ENCODE peak calls at places on chromosomes 2 and 18, in four cellular contexts. O is activated CD8-positive, alpha-beta T cell treated with anti-CD3 and anti-CD28 coated beads for 36 hours; L is right cardiac atrium; D is sciatic nerve. C is an unnamed sample.

GRCh38 chr2:190569994-190570755 is 35.7 kb upstream of the NEMP2 start:
- ATAC-seq in O (no peak), L (no peak), D (no peak), C (no peak)

GRCh38 chr2:109554758-109555157 is 59.0 kb downstream of the SEPTIN10 start:
- ATAC-seq in O (no peak), L (no peak), D (no peak), C (no peak)

GRCh38 chr2:128526455-128526976 is 207.8 kb upstream of the HS6ST1 start:
- ATAC-seq in O (no peak), L (no peak), D (no peak), C (no peak)

GRCh38 chr18:6382968-6383367 is 31.7 kb downstream of the L3MBTL4 start:
- ATAC-seq in O (no peak), L (no peak), D (no peak), C (no peak)

GRCh38 chr18:11042247-11042646 is 107.1 kb downstream of the PIEZO2 start:
- ATAC-seq in O (no peak), L (peak), D (peak), C (no peak)

GRCh38 chr2:73969356-73969755 is 15.4 kb upstream of the TET3 start:
- ATAC-seq in O (no peak), L (no peak), D (no peak), C (no peak)

GRCh38 chr2:40164736-40165502 is 287.0 kb downstream of the SLC8A1 start:
- ATAC-seq in O (no peak), L (peak), D (peak), C (no peak)

GRCh38 chr18:79697178-79697577 is 17.6 kb downstream of the CTDP1 start:
- ATAC-seq in O (no peak), L (no peak), D (no peak), C (no peak)

GRCh38 chr2:238773472-238773871 is 74.4 kb upstream of the TWIST2 start:
- ATAC-seq in O (no peak), L (no peak), D (no peak), C (no peak)

GRCh38 chr2:215784371-215784783 is 229.0 kb downstream of the MREG start:
- ATAC-seq in O (no peak), L (peak), D (peak), C (no peak)

GRCh38 chr2:25402477-25402876 is 60.8 kb upstream of the DNMT3A start:
- ATAC-seq in O (peak), L (no peak), D (no peak), C (peak)

GRCh38 chr2:137291810-137292209 is 526.5 kb downstream of the THSD7B start:
- ATAC-seq in O (no peak), L (no peak), D (no peak), C (no peak)

GRCh38 chr2:72114693-72115051 is 33.0 kb downstream of the CYP26B1 start:
- ATAC-seq in O (no peak), L (no peak), D (no peak), C (no peak)

GRCh38 chr2:207308519-207309224 is 142.9 kb upstream of the KLF7 start:
- ATAC-seq in O (no peak), L (no peak), D (no peak), C (no peak)

GRCh38 chr18:58541137-58541788 is 87.6 kb downstream of the ALPK2 start:
- ATAC-seq in O (peak), L (no peak), D (no peak), C (no peak)

GRCh38 chr2:67037655-67038054 is 359.5 kb upstream of the ETAA1 start:
- ATAC-seq in O (no peak), L (no peak), D (no peak), C (no peak)

GRCh38 chr2:86087936-86088850 is 17.5 kb downstream of the POLR1A start:
- ATAC-seq in O (no peak), L (peak), D (no peak), C (no peak)

GRCh38 chr2:86821306-86821705 is 30.6 kb upstream of the CD8A start:
- ATAC-seq in O (peak), L (no peak), D (no peak), C (no peak)

GRCh38 chr18:29083545-29083944 is 906.6 kb upstream of the CDH2 start:
- ATAC-seq in O (no peak), L (peak), D (peak), C (no peak)

GRCh38 chr2:40725040-40725439 is 273.1 kb upstream of the SLC8A1 start:
- ATAC-seq in O (no peak), L (peak), D (no peak), C (no peak)

GRCh38 chr2:9378433-9379371 is 44.6 kb downstream of the ITGB1BP1 start:
- ATAC-seq in O (no peak), L (peak), D (peak), C (no peak)

GRCh38 chr2:173793649-173794565 is 171.3 kb downstream of the SP3 start:
- ATAC-seq in O (no peak), L (no peak), D (no peak), C (no peak)

GRCh38 chr2:54657664-54658083 is 65.8 kb upstream of the EML6 start:
- ATAC-seq in O (peak), L (peak), D (peak), C (peak)

GRCh38 chr2:111239107-111239506 is 118.4 kb downstream of the BCL2L11 start:
- ATAC-seq in O (peak), L (no peak), D (no peak), C (peak)

GRCh38 chr2:28333606-28334526 is 58.8 kb upstream of the FOSL2 start:
- ATAC-seq in O (no peak), L (peak), D (no peak), C (peak)

GRCh38 chr2:229927817-229928321 is 5.6 kb downstream of the FBXO36 start:
- ATAC-seq in O (no peak), L (no peak), D (no peak), C (no peak)

GRCh38 chr2:33340265-33340664 is 136.2 kb upstream of the RASGRP3 start:
- ATAC-seq in O (no peak), L (peak), D (peak), C (no peak)

GRCh38 chr2:54597153-54597827 is 126.2 kb upstream of the EML6 start:
- ATAC-seq in O (peak), L (peak), D (no peak), C (peak)

GRCh38 chr18:35526476-35527120 is 28.8 kb upstream of the INO80C start:
- ATAC-seq in O (no peak), L (peak), D (peak), C (no peak)

GRCh38 chr18:58320907-58321561 is 277.0 kb downstream of the NEDD4L start:
- ATAC-seq in O (no peak), L (no peak), D (no peak), C (no peak)

GRCh38 chr2:68345129-68345875 is 19.8 kb upstream of the PLEK start:
- ATAC-seq in O (no peak), L (no peak), D (no peak), C (no peak)

GRCh38 chr2:198106621-198107020 is 302.2 kb downstream of the PLCL1 start:
- ATAC-seq in O (no peak), L (peak), D (no peak), C (no peak)

GRCh38 chr2:379778-380177 is 91.9 kb upstream of the ALKAL2 start:
- ATAC-seq in O (no peak), L (no peak), D (no peak), C (no peak)